ENCODE peak calls at places on chromosomes 3 and 15, in four cellular contexts. One of them, this sample, is unnamed.

GRCh38 chr3:115092220-115092791 is 54.8 kb downstream of the ZBTB20 start:
- DNase-seq in H1: no peak
- DNase-seq in K562: peak
- DNase-seq in HepG2: peak
- DNase-seq in this sample: peak

GRCh38 chr15:59952960-59953359 is 51.2 kb upstream of the FOXB1 start:
- DNase-seq in H1: no peak
- DNase-seq in K562: no peak
- DNase-seq in HepG2: no peak
- DNase-seq in this sample: no peak

GRCh38 chr3:61684386-61684785 is 123.0 kb downstream of the PTPRG start:
- DNase-seq in H1: no peak
- DNase-seq in K562: no peak
- DNase-seq in HepG2: no peak
- DNase-seq in this sample: no peak

GRCh38 chr15:101543431-101543830 is 53.9 kb upstream of the PCSK6 start:
- DNase-seq in H1: no peak
- DNase-seq in K562: no peak
- DNase-seq in HepG2: no peak
- DNase-seq in this sample: no peak

GRCh38 chr3:165642761-165643432 is 194.3 kb downstream of the BCHE start:
- DNase-seq in H1: no peak
- DNase-seq in K562: no peak
- DNase-seq in HepG2: no peak
- DNase-seq in this sample: peak

GRCh38 chr3:10008588-10009344 is 17.5 kb upstream of the FANCD2 start:
- DNase-seq in H1: no peak
- DNase-seq in K562: peak
- DNase-seq in HepG2: peak
- DNase-seq in this sample: peak

GRCh38 chr3:160091441-160091840 is 102.8 kb downstream of the IL12A start:
- DNase-seq in H1: no peak
- DNase-seq in K562: no peak
- DNase-seq in HepG2: no peak
- DNase-seq in this sample: no peak

GRCh38 chr15:39213385-39213840 is 367.5 kb upstream of the THBS1 start:
- DNase-seq in H1: peak
- DNase-seq in K562: peak
- DNase-seq in HepG2: peak
- DNase-seq in this sample: peak

GRCh38 chr3:112605285-112605684 is 35.7 kb downstream of the CCDC80 start:
- DNase-seq in H1: no peak
- DNase-seq in K562: no peak
- DNase-seq in HepG2: no peak
- DNase-seq in this sample: no peak

GRCh38 chr3:153290278-153291015 is 128.4 kb downstream of the RAP2B start:
- DNase-seq in H1: no peak
- DNase-seq in K562: no peak
- DNase-seq in HepG2: no peak
- DNase-seq in this sample: no peak

GRCh38 chr3:46925585-46925934 is 48.0 kb downstream of the PTH1R start:
- DNase-seq in H1: no peak
- DNase-seq in K562: no peak
- DNase-seq in HepG2: no peak
- DNase-seq in this sample: no peak

GRCh38 chr3:11282250-11283125 is 10.3 kb downstream of the ATG7 start:
- DNase-seq in H1: no peak
- DNase-seq in K562: no peak
- DNase-seq in HepG2: no peak
- DNase-seq in this sample: no peak

GRCh38 chr3:39021029-39021428 is 30.7 kb downstream of the SCN11A start:
- DNase-seq in H1: no peak
- DNase-seq in K562: no peak
- DNase-seq in HepG2: no peak
- DNase-seq in this sample: no peak

GRCh38 chr15:69535101-69535638 is 82.6 kb downstream of the RPLP1 start:
- DNase-seq in H1: no peak
- DNase-seq in K562: no peak
- DNase-seq in HepG2: no peak
- DNase-seq in this sample: no peak

GRCh38 chr3:165624761-165625160 is 212.5 kb downstream of the BCHE start:
- DNase-seq in H1: no peak
- DNase-seq in K562: peak
- DNase-seq in HepG2: no peak
- DNase-seq in this sample: peak

GRCh38 chr15:55897560-55898336 is 95.7 kb downstream of the NEDD4 start:
- DNase-seq in H1: peak
- DNase-seq in K562: peak
- DNase-seq in HepG2: peak
- DNase-seq in this sample: peak

GRCh38 chr15:57218826-57219576 is 157.3 kb upstream of the CGNL1 start:
- DNase-seq in H1: no peak
- DNase-seq in K562: no peak
- DNase-seq in HepG2: no peak
- DNase-seq in this sample: no peak

GRCh38 chr3:31882895-31883294 is 98.2 kb downstream of the OSBPL10 start:
- DNase-seq in H1: no peak
- DNase-seq in K562: no peak
- DNase-seq in HepG2: no peak
- DNase-seq in this sample: no peak

GRCh38 chr3:160577093-160577492 is 11.7 kb upstream of the KPNA4 start:
- DNase-seq in H1: no peak
- DNase-seq in K562: no peak
- DNase-seq in HepG2: no peak
- DNase-seq in this sample: no peak

GRCh38 chr3:68089572-68089991 is 435.2 kb upstream of the SUCLG2 start:
- DNase-seq in H1: no peak
- DNase-seq in K562: no peak
- DNase-seq in HepG2: no peak
- DNase-seq in this sample: no peak

GRCh38 chr15:55197719-55198118 is 978 bp upstream of the RSL24D1 start:
- DNase-seq in H1: no peak
- DNase-seq in K562: no peak
- DNase-seq in HepG2: no peak
- DNase-seq in this sample: no peak

GRCh38 chr3:136994772-136995516 is 37.2 kb downstream of the IL20RB start:
- DNase-seq in H1: no peak
- DNase-seq in K562: no peak
- DNase-seq in HepG2: no peak
- DNase-seq in this sample: no peak

GRCh38 chr3:43919067-43919466 is 228.3 kb downstream of the ABHD5 start:
- DNase-seq in H1: no peak
- DNase-seq in K562: no peak
- DNase-seq in HepG2: no peak
- DNase-seq in this sample: no peak

GRCh38 chr3:196740476-196741400 is 1.1 kb downstream of the PAK2 start:
- DNase-seq in H1: no peak
- DNase-seq in K562: no peak
- DNase-seq in HepG2: peak
- DNase-seq in this sample: peak

GRCh38 chr3:162586591-162586990 is 1090.0 kb downstream of the OTOL1 start:
- DNase-seq in H1: no peak
- DNase-seq in K562: no peak
- DNase-seq in HepG2: no peak
- DNase-seq in this sample: no peak
- TF ChIP-seq PHF8 in H1: no peak
- TF ChIP-seq PHF8 in K562: no peak
- TF ChIP-seq PHF8 in HepG2: no peak
- TF ChIP-seq PHF8 in this sample: no peak

DNA sequence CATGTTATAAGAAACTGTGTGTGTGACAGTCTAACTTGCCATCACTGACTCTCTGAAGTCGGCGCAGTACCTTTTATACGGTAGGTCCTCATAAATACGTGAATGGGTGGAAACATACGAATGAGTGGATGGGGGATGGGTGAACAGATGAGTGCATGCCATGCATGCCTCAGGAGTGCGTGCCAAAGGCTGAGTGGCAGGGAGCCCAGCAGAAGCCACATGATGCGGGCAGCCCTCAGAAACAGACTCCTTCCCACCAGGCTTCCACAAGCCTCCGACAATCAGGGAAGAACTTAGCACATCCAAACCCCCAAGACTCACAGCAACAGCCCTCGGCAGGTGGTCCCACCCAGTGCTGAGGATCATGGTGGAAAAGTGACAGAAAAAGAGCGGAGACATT is 16.7 kb downstream of the HCN4 start:
- DNase-seq in H1: no peak
- DNase-seq in K562: no peak
- DNase-seq in HepG2: no peak
- DNase-seq in this sample: no peak
- TF ChIP-seq PHF8 in H1: no peak
- TF ChIP-seq PHF8 in K562: no peak
- TF ChIP-seq PHF8 in HepG2: no peak
- TF ChIP-seq PHF8 in this sample: no peak

GRCh38 chr3:195015021-195015420 is 255.9 kb downstream of the XXYLT1 start:
- DNase-seq in H1: no peak
- DNase-seq in K562: no peak
- DNase-seq in HepG2: no peak
- DNase-seq in this sample: no peak
- TF ChIP-seq PHF8 in H1: no peak
- TF ChIP-seq PHF8 in K562: no peak
- TF ChIP-seq PHF8 in HepG2: no peak
- TF ChIP-seq PHF8 in this sample: no peak

GRCh38 chr3:194957743-194958240 is 272.1 kb downstream of the FAM43A start:
- DNase-seq in H1: no peak
- DNase-seq in K562: no peak
- DNase-seq in HepG2: no peak
- DNase-seq in this sample: no peak
- TF ChIP-seq PHF8 in H1: no peak
- TF ChIP-seq PHF8 in K562: no peak
- TF ChIP-seq PHF8 in HepG2: no peak
- TF ChIP-seq PHF8 in this sample: no peak

DNA sequence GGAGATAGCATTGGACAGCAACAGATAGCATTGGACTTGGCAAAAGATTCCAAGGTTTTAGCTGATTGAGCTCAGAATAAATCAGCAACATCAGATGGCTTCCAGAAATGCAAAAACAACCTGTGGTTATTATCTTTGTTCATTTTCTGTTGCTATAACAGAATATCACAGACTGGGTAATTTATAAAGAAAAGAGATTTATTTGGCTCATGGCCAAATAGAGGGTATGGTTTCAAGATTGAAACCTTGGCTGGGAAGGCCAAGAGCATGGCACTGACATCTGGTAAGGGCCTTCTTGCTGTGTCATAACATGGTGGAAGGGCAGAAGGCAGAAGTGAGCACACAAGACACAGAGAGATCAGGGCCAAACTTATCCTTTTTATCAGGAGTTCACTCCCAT is 34.8 kb downstream of the SLC28A1 start:
- DNase-seq in H1: no peak
- DNase-seq in K562: no peak
- DNase-seq in HepG2: no peak
- DNase-seq in this sample: no peak
- TF ChIP-seq PHF8 in H1: no peak
- TF ChIP-seq PHF8 in K562: no peak
- TF ChIP-seq PHF8 in HepG2: no peak
- TF ChIP-seq PHF8 in this sample: no peak

DNA sequence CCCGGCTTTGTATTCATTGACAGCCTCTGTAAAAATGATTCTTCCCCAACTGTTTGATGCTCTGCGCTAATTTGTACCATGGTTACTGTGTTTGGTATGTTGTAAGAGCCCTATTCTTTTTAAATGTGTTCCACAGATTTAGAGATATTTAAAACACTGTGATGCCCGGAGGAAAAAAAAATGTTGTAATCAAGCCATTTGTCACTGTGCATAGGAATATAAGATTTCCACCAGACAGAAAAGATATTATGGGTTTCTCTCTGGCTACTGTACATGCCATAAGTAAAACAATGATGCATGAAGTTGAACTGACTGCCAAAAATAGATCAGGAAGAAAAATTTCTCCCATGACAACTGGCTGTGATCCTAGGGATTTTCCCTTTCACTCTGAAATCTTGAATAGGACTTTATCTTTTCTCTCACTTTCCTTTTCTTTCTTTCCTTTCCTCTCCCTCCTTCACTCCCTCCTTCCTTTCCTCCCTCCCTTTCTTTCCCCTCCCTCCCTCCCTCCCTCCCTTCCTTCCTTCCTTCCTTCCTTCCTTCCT is 254.7 kb upstream of the TBL1XR1 start:
- DNase-seq in H1: no peak
- DNase-seq in K562: no peak
- DNase-seq in HepG2: peak
- DNase-seq in this sample: no peak
- TF ChIP-seq PHF8 in H1: no peak
- TF ChIP-seq PHF8 in K562: no peak
- TF ChIP-seq PHF8 in HepG2: no peak
- TF ChIP-seq PHF8 in this sample: no peak